ENCODE peak calls at places on chromosomes 2 and 18, in four cellular contexts. P is hippocampal formation; N is activated CD8-positive, alpha-beta memory T cell treated with anti-CD3 and anti-CD28 coated beads, Interleukin-2, amount 50 U/mL, for 48 hours; E is Right ventricle myocardium superior. F is an unnamed sample.

GRCh38 chr2:38632018-38632417 is 29.3 kb upstream of the HNRNPLL start:
- DNase-seq in P (no peak), N (no peak), E (no peak), F (no peak)

GRCh38 chr2:230674401-230674800 is 38.2 kb upstream of the CAB39 start:
- DNase-seq in P (no peak), N (no peak), E (no peak), F (no peak)

GRCh38 chr2:72325592-72326422 is 178.1 kb upstream of the CYP26B1 start:
- DNase-seq in P (no peak), N (no peak), E (no peak), F (no peak)

GRCh38 chr18:70195852-70196434 is 9.5 kb downstream of the RTTN start:
- DNase-seq in P (peak; percentile 74), N (no peak), E (no peak), F (no peak)

GRCh38 chr2:69381337-69381737 is 5.7 kb downstream of the GFPT1 start:
- DNase-seq in P (no peak), N (no peak), E (no peak), F (no peak)

GRCh38 chr2:198928026-198928425 is 529.7 kb downstream of the SATB2 start:
- DNase-seq in P (no peak), N (no peak), E (no peak), F (no peak)

GRCh38 chr2:55511508-55512124 is 7.9 kb upstream of the CFAP36 start:
- DNase-seq in P (peak; percentile 7), N (no peak), E (no peak), F (no peak)

GRCh38 chr2:240567137-240567871 is 980 bp upstream of the RNPEPL1 start:
- DNase-seq in P (no peak), N (peak; percentile 66), E (peak; percentile 44), F (peak; percentile 60)

GRCh38 chr2:39359453-39360038 is 77.5 kb downstream of the MAP4K3 start:
- DNase-seq in P (no peak), N (no peak), E (no peak), F (no peak)

GRCh38 chr2:28764909-28765308 is 13.3 kb downstream of the PPP1CB start:
- DNase-seq in P (no peak), N (no peak), E (no peak), F (no peak)

GRCh38 chr18:52341617-52342381 is 1.8 kb downstream of the DCC start:
- DNase-seq in P (peak; percentile 41), N (no peak), E (no peak), F (no peak)

GRCh38 chr2:182300603-182301002 is 126.2 kb downstream of the PDE1A start:
- DNase-seq in P (no peak), N (no peak), E (no peak), F (no peak)